ENCODE peak calls at places on chromosome 4, in four cellular contexts. L is HepG2, Y is GM12878, B is K562. Z is an unnamed sample.

GRCh38 chr4:107151173-107151572 is 115.1 kb upstream of the DKK2 start:
- DNase-seq in L (no peak), Y (no peak), B (no peak), Z (no peak)

GRCh38 chr4:1600211-1600780 is 83.8 kb downstream of the FAM53A start:
- DNase-seq in L (no peak), Y (no peak), B (no peak), Z (no peak)

GRCh38 chr4:76087007-76087769 is 12.7 kb downstream of the ART3 start:
- DNase-seq in L (peak), Y (no peak), B (peak), Z (peak)

GRCh38 chr4:183610033-183610432 is 49.0 kb downstream of the RWDD4 start:
- DNase-seq in L (no peak), Y (no peak), B (peak), Z (no peak)

GRCh38 chr4:25814323-25814722 is 48.5 kb downstream of the SEL1L3 start:
- DNase-seq in L (no peak), Y (no peak), B (no peak), Z (no peak)

GRCh38 chr4:15002659-15003440 is 569 bp downstream of the CPEB2 start:
- DNase-seq in L (peak), Y (peak), B (peak), Z (peak)

GRCh38 chr4:2852481-2852881 is 8.8 kb downstream of the ADD1 start:
- DNase-seq in L (no peak), Y (peak), B (peak), Z (no peak)

GRCh38 chr4:74934016-74934821 is 1.3 kb downstream of the PARM1 start:
- DNase-seq in L (no peak), Y (no peak), B (no peak), Z (peak)

GRCh38 chr4:20639346-20639745 is 60.9 kb upstream of the PACRGL start:
- DNase-seq in L (no peak), Y (no peak), B (no peak), Z (no peak)

GRCh38 chr4:13541720-13542576 is 2.4 kb downstream of the NKX3-2 start:
- DNase-seq in L (no peak), Y (no peak), B (no peak), Z (no peak)

GRCh38 chr4:11814758-11815157 is 386.1 kb upstream of the HS3ST1 start:
- DNase-seq in L (no peak), Y (no peak), B (no peak), Z (no peak)

GRCh38 chr4:73620115-73620792 is at the start of gene RASSF6:
- DNase-seq in L (no peak), Y (no peak), B (peak), Z (peak)

GRCh38 chr4:114320126-114320525 is 278.5 kb upstream of the UGT8 start:
- DNase-seq in L (no peak), Y (no peak), B (no peak), Z (no peak)

GRCh38 chr4:156413411-156413985 is 459.8 kb upstream of the CTSO start:
- DNase-seq in L (no peak), Y (no peak), B (no peak), Z (no peak)
- TF ChIP-seq FOXK2 in L (no peak), Y (no peak), B (no peak), Z (no peak)

GRCh38 chr4:7962609-7963508 is 23.2 kb upstream of the AFAP1 start:
- DNase-seq in L (no peak), Y (no peak), B (no peak), Z (no peak)

GRCh38 chr4:7960017-7960789 is 20.5 kb upstream of the AFAP1 start:
- DNase-seq in L (no peak), Y (no peak), B (no peak), Z (no peak)

GRCh38 chr4:7963691-7964090 is 24.0 kb upstream of the AFAP1 start:
- DNase-seq in L (no peak), Y (no peak), B (no peak), Z (no peak)

GRCh38 chr4:7959066-7959465 is 19.4 kb upstream of the AFAP1 start:
- DNase-seq in L (no peak), Y (no peak), B (no peak), Z (no peak)

GRCh38 chr4:7960790-7961655 is 21.4 kb upstream of the AFAP1 start:
- DNase-seq in L (no peak), Y (peak), B (no peak), Z (no peak)
- TF ChIP-seq SP1 in L (no peak), Y (no peak), B (no peak), Z (no peak)

GRCh38 chr4:122577808-122578781 is 42.8 kb downstream of the IL21 start:
- DNase-seq in L (peak), Y (no peak), B (peak), Z (peak)
- TF ChIP-seq FOXK2 in L (no peak), Y (no peak), B (no peak), Z (no peak)

GRCh38 chr4:5812506-5813229 is 80.2 kb downstream of the CRMP1 start:
- DNase-seq in L (peak), Y (no peak), B (peak), Z (peak)
- TF ChIP-seq SP1 in L (no peak), Y (no peak), B (no peak), Z (no peak)

GRCh38 chr4:56657128-56657527 is 24.0 kb downstream of the HOPX start:
- DNase-seq in L (no peak), Y (no peak), B (no peak), Z (no peak)

GRCh38 chr4:56654238-56654632 is 26.9 kb downstream of the HOPX start:
- DNase-seq in L (no peak), Y (no peak), B (no peak), Z (no peak)

GRCh38 chr4:56655209-56655626 is 25.9 kb downstream of the HOPX start:
- DNase-seq in L (no peak), Y (no peak), B (no peak), Z (peak)

GRCh38 chr4:56656346-56656643 is 24.8 kb downstream of the HOPX start:
- DNase-seq in L (no peak), Y (no peak), B (no peak), Z (no peak)

DNA sequence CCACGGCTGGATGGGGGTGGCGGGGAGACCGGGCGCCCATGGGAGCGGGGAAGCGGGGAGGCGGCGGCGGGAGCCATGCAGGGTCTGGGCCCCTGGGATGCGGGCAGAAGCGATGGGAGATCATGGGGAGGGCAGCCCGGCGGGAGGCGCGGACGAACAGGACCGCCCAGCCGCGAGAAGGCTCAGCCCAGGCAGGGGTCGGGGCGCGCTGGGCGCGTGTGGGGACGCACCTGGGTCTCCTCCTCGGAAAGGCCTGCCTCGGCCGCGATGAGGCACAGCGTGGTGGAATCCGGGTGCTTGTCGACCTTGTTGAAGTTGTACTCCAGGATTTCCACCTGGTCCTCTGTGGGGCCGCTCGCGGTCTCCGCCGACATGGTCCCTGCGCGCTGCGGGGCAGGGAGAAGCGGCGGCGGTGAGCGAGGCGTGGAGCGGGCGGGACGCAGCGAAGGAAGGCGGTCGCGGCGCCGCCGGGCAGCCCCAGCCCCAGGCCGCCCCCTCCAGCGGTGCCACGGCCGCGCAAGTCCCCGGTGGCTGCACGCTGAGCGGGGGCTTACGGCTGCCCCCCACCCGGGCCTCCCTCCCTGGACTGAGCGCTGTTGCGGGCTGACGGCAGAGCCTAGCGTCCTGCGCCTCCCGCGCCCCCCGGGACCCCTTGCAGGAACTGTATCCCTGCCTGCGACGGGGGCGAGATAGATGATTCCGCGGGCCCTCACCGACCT is 25.3 kb downstream of the HOPX start:
- DNase-seq in L (no peak), Y (no peak), B (no peak), Z (peak)
- TF ChIP-seq FOXK2 in L (no peak), Y (no peak), B (no peak), Z (no peak)

Z was measured in HEK293T.